ENCODE peak calls at places on chromosome 15, in seven cellular contexts. N, M, C, A, O, F and R are unnamed samples.

GRCh38 chr15:74723754-74724334 is 1.5 kb downstream of the CYP1A1 start:
- DNase-seq in N (no peak), M (peak), F (peak), O (peak), C (peak), A (no peak), R (peak)

GRCh38 chr15:88938802-88939485 is 25.8 kb upstream of the MFGE8 start:
- DNase-seq in M (no peak), A (no peak), C (no peak), O (no peak), F (no peak), N (no peak), R (no peak)

GRCh38 chr15:31412824-31413223 is 86.2 kb downstream of the KLF13 start:
- DNase-seq in C (no peak), N (no peak), F (no peak), O (no peak), M (no peak), A (no peak), R (no peak)

GRCh38 chr15:60795889-60796288 is 316.9 kb upstream of the ICE2 start:
- DNase-seq in N (no peak), F (peak), M (no peak), C (no peak), A (no peak), O (no peak), R (no peak)

GRCh38 chr15:40097968-40098476 is 10.7 kb downstream of the BMF start:
- DNase-seq in F (no peak), N (no peak), C (no peak), A (peak), O (no peak), M (peak), R (no peak)

GRCh38 chr15:38631126-38632075 is 66.8 kb upstream of the RASGRP1 start:
- DNase-seq in N (no peak), F (no peak), O (no peak), A (no peak), C (no peak), M (no peak), R (no peak)

GRCh38 chr15:35618260-35619188 is 72.6 kb upstream of the DPH6 start:
- DNase-seq in A (no peak), F (no peak), O (no peak), M (no peak), C (peak), N (no peak), R (no peak)

GRCh38 chr15:52294881-52295420 is 653 bp downstream of the MYO5C start:
- DNase-seq in N (no peak), A (no peak), O (peak), F (no peak), M (no peak), C (no peak), R (no peak)

GRCh38 chr15:53869044-53869805 is 109.0 kb upstream of the UNC13C start:
- DNase-seq in M (no peak), A (no peak), C (no peak), O (peak), N (no peak), F (no peak), R (no peak)